ENCODE peak calls at places on chromosomes 2 and 18, in seven cellular contexts. P is gastrocnemius medialis; B is ovary; Z is prostate gland; T is CD4-positive, CD25-positive, alpha-beta regulatory T cell; M is thyroid gland; A is WERI-Rb-1. K is an unnamed sample.
A peak's percentile ranks its signal among the peaks of the same experiment; 100 is the strongest.

GRCh38 chr2:218397502-218398436 is 1.9 kb upstream of the CTDSP1 start:
- DNase-seq in P (peak; percentile 40), B (peak; percentile 78), Z (peak; percentile 60), T (peak; percentile 86), M (peak; percentile 88), A (peak; percentile 83), K (peak; percentile 62)

GRCh38 chr2:119996148-119996547 is 16.7 kb upstream of the EPB41L5 start:
- DNase-seq in P (no peak), B (no peak), Z (no peak), T (no peak), M (no peak), A (no peak), K (no peak)

GRCh38 chr2:101420623-101421022 is 33.3 kb upstream of the CREG2 start:
- DNase-seq in P (no peak), B (no peak), Z (no peak), T (no peak), M (no peak), A (no peak), K (no peak)

GRCh38 chr18:77632738-77633137 is 383.1 kb downstream of the GALR1 start:
- DNase-seq in P (no peak), B (no peak), Z (no peak), T (no peak), M (no peak), A (no peak), K (no peak)

GRCh38 chr18:12420831-12421421 is 13.2 kb downstream of the PRELID3A start:
- DNase-seq in P (no peak), B (peak; percentile 39), Z (no peak), T (no peak), M (no peak), A (peak; percentile 87), K (no peak)

GRCh38 chr2:241217320-241218031 is 29.0 kb downstream of the ANO7 start:
- DNase-seq in P (peak; percentile 29), B (peak; percentile 77), Z (peak; percentile 67), T (peak; percentile 15), M (peak; percentile 88), A (no peak), K (peak; percentile 50)

GRCh38 chr2:75309596-75310290 is 110.4 kb upstream of the TACR1 start:
- DNase-seq in P (no peak), B (no peak), Z (no peak), T (no peak), M (no peak), A (no peak), K (no peak)

GRCh38 chr2:157418215-157418614 is 25.7 kb downstream of the CYTIP start:
- DNase-seq in P (no peak), B (no peak), Z (no peak), T (peak; percentile 89), M (no peak), A (no peak), K (no peak)

GRCh38 chr2:26737221-26737620 is 26.9 kb upstream of the SLC35F6 start:
- DNase-seq in P (no peak), B (no peak), Z (no peak), T (no peak), M (no peak), A (no peak), K (no peak)

GRCh38 chr2:42924436-42924897 is 132.1 kb upstream of the HAAO start:
- DNase-seq in P (no peak), B (no peak), Z (no peak), T (no peak), M (no peak), A (no peak), K (no peak)

GRCh38 chr2:79982445-79982844 is 322.1 kb downstream of the LRRTM1 start:
- DNase-seq in P (no peak), B (no peak), Z (no peak), T (no peak), M (no peak), A (peak; percentile 55), K (peak; percentile 57)

GRCh38 chr18:66990909-66991308 is 387.0 kb upstream of the CDH19 start:
- DNase-seq in P (no peak), B (no peak), Z (no peak), T (no peak), M (no peak), A (no peak), K (no peak)

GRCh38 chr2:43027496-43027895 is 198.9 kb downstream of the ZFP36L2 start:
- DNase-seq in P (no peak), B (no peak), Z (no peak), T (no peak), M (no peak), A (no peak), K (no peak)

GRCh38 chr2:41922177-41922576 is 125.6 kb upstream of the PKDCC start:
- DNase-seq in P (peak; percentile 61), B (no peak), Z (no peak), T (no peak), M (no peak), A (no peak), K (no peak)

GRCh38 chr2:50125230-50125629 is 906.7 kb downstream of the NRXN1 start:
- DNase-seq in P (no peak), B (no peak), Z (no peak), T (no peak), M (no peak), A (no peak), K (no peak)

GRCh38 chr2:134406311-134406710 is 152.4 kb downstream of the MGAT5 start:
- DNase-seq in P (no peak), B (no peak), Z (no peak), T (no peak), M (no peak), A (no peak), K (no peak)

GRCh38 chr2:96159084-96159830 is 14.0 kb upstream of the DUSP2 start:
- DNase-seq in P (no peak), B (no peak), Z (no peak), T (peak; percentile 92), M (no peak), A (no peak), K (no peak)

GRCh38 chr2:238854699-238855111 is 6.8 kb downstream of the TWIST2 start:
- DNase-seq in P (no peak), B (no peak), Z (no peak), T (no peak), M (no peak), A (no peak), K (no peak)
- H3K27me3 ChIP-seq in P (peaks cover 22% of the 10 kb centered on the region), B (no peaks in the 10 kb centered on the region), Z (no peaks in the 10 kb centered on the region), T (peaks cover 18% of the 10 kb centered on the region), M (peaks cover 8% of the 10 kb centered on the region), A (peaks cover 97% of the 10 kb centered on the region), K (no peaks in the 10 kb centered on the region)

GRCh38 chr2:238230699-238231098 is 9.1 kb downstream of the HES6 start:
- DNase-seq in P (no peak), B (no peak), Z (no peak), T (no peak), M (no peak), A (no peak), K (no peak)

GRCh38 chr2:238228700-238229099 is 11.1 kb downstream of the HES6 start:
- DNase-seq in P (no peak), B (no peak), Z (no peak), T (no peak), M (no peak), A (no peak), K (no peak)

GRCh38 chr2:238231809-238232208 is 8.0 kb downstream of the HES6 start:
- DNase-seq in P (no peak), B (no peak), Z (no peak), T (no peak), M (no peak), A (no peak), K (no peak)

GRCh38 chr2:238233625-238234024 is 6.2 kb downstream of the HES6 start:
- DNase-seq in P (no peak), B (no peak), Z (no peak), T (no peak), M (no peak), A (no peak), K (no peak)

GRCh38 chr2:238231251-238231793 is 8.5 kb downstream of the HES6 start:
- DNase-seq in P (peak; percentile 72), B (peak; percentile 69), Z (no peak), T (peak; percentile 85), M (peak; percentile 74), A (no peak), K (peak; percentile 77)
- H3K27me3 ChIP-seq in P (no peaks in the 10 kb centered on the region), B (no peaks in the 10 kb centered on the region), Z (no peaks in the 10 kb centered on the region), T (peaks cover 8% of the 10 kb centered on the region), M (no peaks in the 10 kb centered on the region), A (no peaks in the 10 kb centered on the region), K (no peaks in the 10 kb centered on the region)

GRCh38 chr18:61993831-61994230 is 101.0 kb upstream of the RNF152 start:
- DNase-seq in P (no peak), B (no peak), Z (no peak), T (no peak), M (no peak), A (no peak), K (no peak)

GRCh38 chr18:61991201-61991600 is 98.4 kb upstream of the RNF152 start:
- DNase-seq in P (no peak), B (no peak), Z (no peak), T (no peak), M (no peak), A (no peak), K (no peak)

GRCh38 chr18:61991836-61992235 is 99.0 kb upstream of the RNF152 start:
- DNase-seq in P (no peak), B (no peak), Z (no peak), T (no peak), M (no peak), A (no peak), K (no peak)

GRCh38 chr18:61992923-61993322 is 100.1 kb upstream of the RNF152 start:
- DNase-seq in P (no peak), B (no peak), Z (no peak), T (no peak), M (no peak), A (no peak), K (no peak)

DNA sequence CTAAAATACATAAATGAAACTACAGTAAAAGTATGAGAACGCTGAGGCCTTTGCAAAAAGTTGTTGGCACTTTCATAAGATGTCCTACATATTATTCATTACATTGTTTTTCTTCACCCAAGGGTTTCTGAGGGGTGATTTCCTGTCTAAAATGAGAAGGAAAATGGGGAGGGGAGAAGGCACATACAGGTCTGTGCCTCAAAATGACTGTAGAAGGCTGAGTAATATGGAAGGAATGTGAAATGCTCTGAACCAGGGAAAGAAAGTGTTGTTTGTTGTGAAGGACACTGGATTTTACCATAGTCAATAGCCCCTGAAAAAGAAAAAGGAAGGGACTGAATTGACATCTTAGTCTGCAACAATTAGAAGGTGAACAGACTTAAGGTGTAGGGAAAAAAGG is 99.5 kb upstream of the RNF152 start:
- DNase-seq in P (no peak), B (no peak), Z (no peak), T (no peak), M (no peak), A (no peak), K (no peak)
- H3K27me3 ChIP-seq in P (no peaks in the 10 kb centered on the region), B (no peaks in the 10 kb centered on the region), Z (no peaks in the 10 kb centered on the region), T (no peaks in the 10 kb centered on the region), M (no peaks in the 10 kb centered on the region), A (no peaks in the 10 kb centered on the region), K (no peaks in the 10 kb centered on the region)

GRCh38 chr2:144520718-144521487 is 984 bp upstream of the ZEB2 start:
- DNase-seq in P (no peak), B (no peak), Z (no peak), T (no peak), M (no peak), A (no peak), K (no peak)

GRCh38 chr2:144519934-144520717 is at the start of gene ZEB2:
- DNase-seq in P (peak; percentile 69), B (peak; percentile 84), Z (no peak), T (peak; percentile 14), M (peak; percentile 16), A (peak; percentile 68), K (no peak)

GRCh38 chr2:144517825-144518699 is 1.9 kb downstream of the ZEB2 start:
- DNase-seq in P (no peak), B (peak; percentile 37), Z (no peak), T (no peak), M (no peak), A (peak; percentile 46), K (no peak)

GRCh38 chr2:144518744-144519596 is 949 bp downstream of the ZEB2 start:
- DNase-seq in P (no peak), B (no peak), Z (no peak), T (no peak), M (no peak), A (no peak), K (peak; percentile 50)

GRCh38 chr2:144519597-144519933 is 354 bp downstream of the ZEB2 start:
- DNase-seq in P (no peak), B (no peak), Z (no peak), T (no peak), M (no peak), A (no peak), K (no peak)
- H3K27me3 ChIP-seq in P (peaks cover 22% of the 10 kb centered on the region), B (no peaks in the 10 kb centered on the region), Z (peaks cover 13% of the 10 kb centered on the region), T (peaks cover 45% of the 10 kb centered on the region), M (peaks cover 13% of the 10 kb centered on the region), A (no peaks in the 10 kb centered on the region), K (no peaks in the 10 kb centered on the region)